ENCODE peak calls at places on chromosomes 12 and 14, in eight cellular contexts. One of them, this sample, is unnamed.
A peak's percentile ranks its signal among the peaks of the same experiment; 100 is the strongest.

GRCh38 chr12:82687020-82687951 is 580 bp downstream of the TMTC2 start:
- DNase-seq in CD8-positive, alpha-beta T cell: peak; percentile 70
- DNase-seq in PC-3: peak; percentile 56
- DNase-seq in lung: peak; percentile 66
- DNase-seq in omental fat pad: peak; percentile 24
- DNase-seq in HFFc6: peak; percentile 2
- DNase-seq in psoas muscle: peak; percentile 52
- DNase-seq in brain microvascular endothelial cell: peak; percentile 34
- DNase-seq in this sample: peak; percentile 90

GRCh38 chr14:29682789-29683188 is 244.9 kb downstream of the PRKD1 start:
- DNase-seq in CD8-positive, alpha-beta T cell: no peak
- DNase-seq in PC-3: no peak
- DNase-seq in lung: no peak
- DNase-seq in omental fat pad: no peak
- DNase-seq in HFFc6: no peak
- DNase-seq in psoas muscle: no peak
- DNase-seq in brain microvascular endothelial cell: no peak
- DNase-seq in this sample: no peak

GRCh38 chr14:23071244-23071974 is 14.1 kb upstream of the CDH24 start:
- DNase-seq in CD8-positive, alpha-beta T cell: peak; percentile 80
- DNase-seq in PC-3: peak; percentile 84
- DNase-seq in lung: peak; percentile 85
- DNase-seq in omental fat pad: peak; percentile 52
- DNase-seq in HFFc6: peak; percentile 89
- DNase-seq in psoas muscle: peak; percentile 92
- DNase-seq in brain microvascular endothelial cell: peak; percentile 88
- DNase-seq in this sample: peak; percentile 94

GRCh38 chr12:129028824-129029223 is 175.5 kb downstream of the GLT1D1 start:
- DNase-seq in CD8-positive, alpha-beta T cell: no peak
- DNase-seq in PC-3: no peak
- DNase-seq in lung: peak; percentile 35
- DNase-seq in omental fat pad: no peak
- DNase-seq in HFFc6: no peak
- DNase-seq in psoas muscle: no peak
- DNase-seq in brain microvascular endothelial cell: no peak
- DNase-seq in this sample: no peak

GRCh38 chr12:28869197-28869596 is 279.9 kb upstream of the FAR2 start:
- DNase-seq in CD8-positive, alpha-beta T cell: no peak
- DNase-seq in PC-3: peak; percentile 100
- DNase-seq in lung: no peak
- DNase-seq in omental fat pad: no peak
- DNase-seq in HFFc6: peak; percentile 9
- DNase-seq in psoas muscle: no peak
- DNase-seq in brain microvascular endothelial cell: peak; percentile 88
- DNase-seq in this sample: no peak

GRCh38 chr12:56293785-56294184 is 6.3 kb downstream of the CS start:
- DNase-seq in CD8-positive, alpha-beta T cell: no peak
- DNase-seq in PC-3: no peak
- DNase-seq in lung: no peak
- DNase-seq in omental fat pad: no peak
- DNase-seq in HFFc6: no peak
- DNase-seq in psoas muscle: no peak
- DNase-seq in brain microvascular endothelial cell: no peak
- DNase-seq in this sample: no peak

GRCh38 chr12:47328831-47329545 is 249.2 kb upstream of the AMIGO2 start:
- DNase-seq in CD8-positive, alpha-beta T cell: no peak
- DNase-seq in PC-3: peak; percentile 77
- DNase-seq in lung: no peak
- DNase-seq in omental fat pad: no peak
- DNase-seq in HFFc6: peak; percentile 58
- DNase-seq in psoas muscle: no peak
- DNase-seq in brain microvascular endothelial cell: no peak
- DNase-seq in this sample: no peak

GRCh38 chr12:71456990-71457389 is 17.4 kb downstream of the LGR5 start:
- DNase-seq in CD8-positive, alpha-beta T cell: no peak
- DNase-seq in PC-3: no peak
- DNase-seq in lung: no peak
- DNase-seq in omental fat pad: no peak
- DNase-seq in HFFc6: no peak
- DNase-seq in psoas muscle: no peak
- DNase-seq in brain microvascular endothelial cell: no peak
- DNase-seq in this sample: no peak

GRCh38 chr12:105352049-105352448 is 21.6 kb downstream of the C12orf75 start:
- DNase-seq in CD8-positive, alpha-beta T cell: no peak
- DNase-seq in PC-3: no peak
- DNase-seq in lung: no peak
- DNase-seq in omental fat pad: no peak
- DNase-seq in HFFc6: no peak
- DNase-seq in psoas muscle: no peak
- DNase-seq in brain microvascular endothelial cell: no peak
- DNase-seq in this sample: no peak

GRCh38 chr14:63367742-63368364 is 49.1 kb upstream of the GPHB5 start:
- DNase-seq in CD8-positive, alpha-beta T cell: no peak
- DNase-seq in PC-3: no peak
- DNase-seq in lung: no peak
- DNase-seq in omental fat pad: no peak
- DNase-seq in HFFc6: no peak
- DNase-seq in psoas muscle: no peak
- DNase-seq in brain microvascular endothelial cell: no peak
- DNase-seq in this sample: no peak
- TF ChIP-seq CTCF in CD8-positive, alpha-beta T cell: no peak
- TF ChIP-seq CTCF in PC-3: peak; percentile 34
- TF ChIP-seq CTCF in lung: no peak
- TF ChIP-seq CTCF in omental fat pad: no peak
- TF ChIP-seq CTCF in HFFc6: peak; percentile 59
- TF ChIP-seq CTCF in psoas muscle: no peak
- TF ChIP-seq CTCF in brain microvascular endothelial cell: no peak
- TF ChIP-seq CTCF in this sample: no peak

GRCh38 chr14:99360774-99361595 is 89.0 kb upstream of the BCL11B start:
- DNase-seq in CD8-positive, alpha-beta T cell: no peak
- DNase-seq in PC-3: peak; percentile 15
- DNase-seq in lung: no peak
- DNase-seq in omental fat pad: no peak
- DNase-seq in HFFc6: no peak
- DNase-seq in psoas muscle: no peak
- DNase-seq in brain microvascular endothelial cell: no peak
- DNase-seq in this sample: no peak

GRCh38 chr14:99359906-99360305 is 87.9 kb upstream of the BCL11B start:
- DNase-seq in CD8-positive, alpha-beta T cell: no peak
- DNase-seq in PC-3: no peak
- DNase-seq in lung: no peak
- DNase-seq in omental fat pad: no peak
- DNase-seq in HFFc6: no peak
- DNase-seq in psoas muscle: no peak
- DNase-seq in brain microvascular endothelial cell: no peak
- DNase-seq in this sample: no peak

GRCh38 chr14:99361596-99362220 is 89.7 kb upstream of the BCL11B start:
- DNase-seq in CD8-positive, alpha-beta T cell: no peak
- DNase-seq in PC-3: no peak
- DNase-seq in lung: no peak
- DNase-seq in omental fat pad: no peak
- DNase-seq in HFFc6: no peak
- DNase-seq in psoas muscle: no peak
- DNase-seq in brain microvascular endothelial cell: no peak
- DNase-seq in this sample: no peak

GRCh38 chr14:99363051-99363450 is 91.1 kb upstream of the BCL11B start:
- DNase-seq in CD8-positive, alpha-beta T cell: no peak
- DNase-seq in PC-3: no peak
- DNase-seq in lung: no peak
- DNase-seq in omental fat pad: no peak
- DNase-seq in HFFc6: no peak
- DNase-seq in psoas muscle: no peak
- DNase-seq in brain microvascular endothelial cell: no peak
- DNase-seq in this sample: no peak

GRCh38 chr14:99363616-99364290 is 91.8 kb upstream of the BCL11B start:
- DNase-seq in CD8-positive, alpha-beta T cell: no peak
- DNase-seq in PC-3: no peak
- DNase-seq in lung: no peak
- DNase-seq in omental fat pad: no peak
- DNase-seq in HFFc6: no peak
- DNase-seq in psoas muscle: no peak
- DNase-seq in brain microvascular endothelial cell: no peak
- DNase-seq in this sample: no peak
- TF ChIP-seq CTCF in CD8-positive, alpha-beta T cell: no peak
- TF ChIP-seq CTCF in PC-3: no peak
- TF ChIP-seq CTCF in lung: no peak
- TF ChIP-seq CTCF in omental fat pad: no peak
- TF ChIP-seq CTCF in HFFc6: no peak
- TF ChIP-seq CTCF in psoas muscle: no peak
- TF ChIP-seq CTCF in brain microvascular endothelial cell: no peak
- TF ChIP-seq CTCF in this sample: no peak

GRCh38 chr14:65101631-65102440 is 481 bp downstream of the MAX start:
- DNase-seq in CD8-positive, alpha-beta T cell: peak; percentile 74
- DNase-seq in PC-3: no peak
- DNase-seq in lung: peak; percentile 33
- DNase-seq in omental fat pad: no peak
- DNase-seq in HFFc6: no peak
- DNase-seq in psoas muscle: peak; percentile 66
- DNase-seq in brain microvascular endothelial cell: no peak
- DNase-seq in this sample: peak; percentile 85

GRCh38 chr14:65102441-65103149 is at the start of gene MAX:
- DNase-seq in CD8-positive, alpha-beta T cell: peak; percentile 98
- DNase-seq in PC-3: peak; percentile 98
- DNase-seq in lung: peak; percentile 99
- DNase-seq in omental fat pad: peak; percentile 93
- DNase-seq in HFFc6: peak; percentile 99
- DNase-seq in psoas muscle: peak; percentile 99
- DNase-seq in brain microvascular endothelial cell: peak; percentile 99
- DNase-seq in this sample: peak; percentile 99

GRCh38 chr14:65100905-65101541 is 1.3 kb downstream of the MAX start:
- DNase-seq in CD8-positive, alpha-beta T cell: no peak
- DNase-seq in PC-3: no peak
- DNase-seq in lung: no peak
- DNase-seq in omental fat pad: no peak
- DNase-seq in HFFc6: no peak
- DNase-seq in psoas muscle: no peak
- DNase-seq in brain microvascular endothelial cell: no peak
- DNase-seq in this sample: no peak

GRCh38 chr14:65104791-65105190 is 2.5 kb upstream of the MAX start:
- DNase-seq in CD8-positive, alpha-beta T cell: no peak
- DNase-seq in PC-3: no peak
- DNase-seq in lung: no peak
- DNase-seq in omental fat pad: no peak
- DNase-seq in HFFc6: no peak
- DNase-seq in psoas muscle: no peak
- DNase-seq in brain microvascular endothelial cell: no peak
- DNase-seq in this sample: no peak

DNA sequence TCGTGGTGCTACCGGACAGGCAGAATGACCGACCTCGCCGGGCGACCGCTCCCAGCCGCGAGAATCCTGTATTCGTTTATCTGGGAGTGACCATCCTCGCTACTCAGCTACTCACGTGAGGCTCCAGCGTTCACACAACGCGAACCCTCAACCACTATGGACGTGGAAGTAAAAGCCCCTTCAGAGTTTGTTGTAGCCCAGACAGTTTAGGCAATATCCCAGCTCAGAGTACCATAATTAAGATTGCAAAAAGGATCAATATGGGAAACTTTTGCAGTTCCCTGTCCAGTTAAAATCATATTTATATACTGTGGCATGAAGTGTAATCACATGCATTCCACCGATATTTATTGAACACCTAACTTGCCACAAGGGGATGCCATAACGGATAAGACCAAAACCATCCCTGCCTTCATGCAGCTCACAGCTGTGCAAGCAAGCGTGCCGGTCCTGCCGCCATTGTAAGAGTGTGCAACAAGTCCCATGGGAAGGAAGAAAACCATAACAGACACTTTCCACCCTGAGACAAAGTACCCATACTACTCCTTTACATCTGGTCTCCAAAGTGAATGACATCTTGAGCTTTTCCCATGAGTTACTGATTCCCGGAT is 938 bp upstream of the MAX start:
- DNase-seq in CD8-positive, alpha-beta T cell: no peak
- DNase-seq in PC-3: peak; percentile 29
- DNase-seq in lung: no peak
- DNase-seq in omental fat pad: no peak
- DNase-seq in HFFc6: peak; percentile 11
- DNase-seq in psoas muscle: no peak
- DNase-seq in brain microvascular endothelial cell: peak; percentile 12
- DNase-seq in this sample: no peak
- TF ChIP-seq CTCF in CD8-positive, alpha-beta T cell: no peak
- TF ChIP-seq CTCF in PC-3: peak; percentile 50
- TF ChIP-seq CTCF in lung: no peak
- TF ChIP-seq CTCF in omental fat pad: no peak
- TF ChIP-seq CTCF in HFFc6: peak; percentile 68
- TF ChIP-seq CTCF in psoas muscle: no peak
- TF ChIP-seq CTCF in brain microvascular endothelial cell: peak; percentile 13
- TF ChIP-seq CTCF in this sample: no peak

GRCh38 chr14:49767473-49768300 is at the start of gene KLHDC2:
- DNase-seq in CD8-positive, alpha-beta T cell: peak; percentile 93
- DNase-seq in PC-3: peak; percentile 94
- DNase-seq in lung: peak; percentile 88
- DNase-seq in omental fat pad: peak; percentile 46
- DNase-seq in HFFc6: peak; percentile 84
- DNase-seq in psoas muscle: peak; percentile 95
- DNase-seq in brain microvascular endothelial cell: peak; percentile 73
- DNase-seq in this sample: peak; percentile 98
- TF ChIP-seq CTCF in CD8-positive, alpha-beta T cell: peak; percentile 22
- TF ChIP-seq CTCF in PC-3: peak; percentile 63
- TF ChIP-seq CTCF in lung: peak; percentile 32
- TF ChIP-seq CTCF in omental fat pad: no peak
- TF ChIP-seq CTCF in HFFc6: peak; percentile 38
- TF ChIP-seq CTCF in psoas muscle: peak; percentile 42
- TF ChIP-seq CTCF in brain microvascular endothelial cell: no peak
- TF ChIP-seq CTCF in this sample: peak; percentile 39

DNA sequence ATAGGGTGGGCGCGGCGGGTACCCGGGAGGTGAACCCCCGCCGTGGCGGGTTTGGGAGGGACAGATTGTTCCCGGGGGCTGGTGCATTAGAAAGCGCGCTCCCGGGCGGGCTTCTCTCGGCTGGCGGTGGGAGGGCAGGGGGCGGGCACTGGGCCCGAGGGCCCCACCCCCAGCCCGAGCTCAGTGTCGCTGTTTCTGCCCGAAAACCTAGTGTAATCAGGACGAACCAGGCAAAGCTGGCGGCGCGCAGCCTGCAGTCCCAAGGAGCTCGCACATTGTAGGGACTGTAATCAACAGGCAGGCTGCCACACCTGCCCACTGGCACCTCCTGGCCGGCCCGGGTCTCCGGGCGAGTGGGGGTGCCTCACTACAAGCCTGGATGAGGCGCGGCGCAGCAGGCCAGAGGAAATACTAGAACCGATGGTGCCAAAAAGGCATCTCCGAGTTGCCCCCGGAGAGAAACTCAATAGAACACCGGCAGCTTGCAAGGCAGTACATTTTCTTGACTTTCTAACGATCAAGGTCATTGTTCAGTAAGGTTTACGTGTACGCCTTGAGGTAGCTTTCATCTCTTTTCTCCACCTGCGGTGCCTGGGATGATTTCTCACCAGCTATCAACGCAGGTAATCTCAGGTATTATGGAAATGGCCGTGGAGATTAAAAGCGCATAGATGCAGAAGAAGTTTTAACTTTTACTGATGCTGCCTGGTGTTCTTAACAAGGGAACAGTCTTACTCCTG is 845 bp upstream of the SPTB start:
- DNase-seq in CD8-positive, alpha-beta T cell: peak; percentile 74
- DNase-seq in PC-3: peak; percentile 56
- DNase-seq in lung: peak; percentile 35
- DNase-seq in omental fat pad: no peak
- DNase-seq in HFFc6: no peak
- DNase-seq in psoas muscle: peak; percentile 62
- DNase-seq in brain microvascular endothelial cell: no peak
- DNase-seq in this sample: peak; percentile 76
- TF ChIP-seq CTCF in CD8-positive, alpha-beta T cell: no peak
- TF ChIP-seq CTCF in PC-3: no peak
- TF ChIP-seq CTCF in lung: no peak
- TF ChIP-seq CTCF in omental fat pad: no peak
- TF ChIP-seq CTCF in HFFc6: no peak
- TF ChIP-seq CTCF in psoas muscle: no peak
- TF ChIP-seq CTCF in brain microvascular endothelial cell: no peak
- TF ChIP-seq CTCF in this sample: no peak

GRCh38 chr14:105889666-105890473 is 363.5 kb downstream of the TMEM121 start:
- DNase-seq in CD8-positive, alpha-beta T cell: peak; percentile 48
- DNase-seq in PC-3: no peak
- DNase-seq in lung: no peak
- DNase-seq in omental fat pad: no peak
- DNase-seq in HFFc6: no peak
- DNase-seq in psoas muscle: peak; percentile 34
- DNase-seq in brain microvascular endothelial cell: no peak
- DNase-seq in this sample: peak; percentile 28
- TF ChIP-seq CTCF in CD8-positive, alpha-beta T cell: no peak
- TF ChIP-seq CTCF in PC-3: no peak
- TF ChIP-seq CTCF in lung: no peak
- TF ChIP-seq CTCF in omental fat pad: no peak
- TF ChIP-seq CTCF in HFFc6: no peak
- TF ChIP-seq CTCF in psoas muscle: no peak
- TF ChIP-seq CTCF in brain microvascular endothelial cell: no peak
- TF ChIP-seq CTCF in this sample: no peak